ENCODE peak calls at places on chromosome 16, in five cellular contexts. T, B, I, K and O are unnamed samples.

GRCh38 chr16:89918453-89919347 is at the start of gene MC1R:
- DNase-seq in T (peak), K (peak), I (no peak), B (peak), O (no peak)

GRCh38 chr16:73172621-73173312 is 124.8 kb upstream of the ZFHX3 start:
- DNase-seq in T (no peak), K (peak), I (peak), B (no peak), O (no peak)

GRCh38 chr16:1895949-1896675 is 22.1 kb downstream of the HS3ST6 start:
- DNase-seq in K (no peak), T (no peak), B (no peak), I (no peak), O (no peak)

GRCh38 chr16:88632587-88632930 is 5.8 kb upstream of the IL17C start:
- DNase-seq in B (no peak), I (no peak), T (no peak), K (no peak), O (no peak)

GRCh38 chr16:69566437-69567030 is 768 bp downstream of the NFAT5 start:
- DNase-seq in I (peak), B (no peak), K (peak), T (peak), O (no peak)

GRCh38 chr16:12646490-12647274 is 157.0 kb downstream of the CPPED1 start:
- DNase-seq in K (peak), T (no peak), I (peak), B (no peak), O (no peak)

GRCh38 chr16:85312642-85313540 is 200.6 kb upstream of the CIBAR2 start:
- DNase-seq in I (no peak), T (peak), B (no peak), K (no peak), O (no peak)

GRCh38 chr16:47110939-47111338 is 32.8 kb downstream of the NETO2 start:
- DNase-seq in B (no peak), K (peak), T (peak), I (no peak), O (no peak)

GRCh38 chr16:11276143-11276879 is at the start of gene PRM2:
- DNase-seq in K (no peak), I (no peak), B (no peak), T (no peak), O (no peak)

GRCh38 chr16:47921535-47921934 is 234.3 kb downstream of the ABCC12 start:
- DNase-seq in I (no peak), B (no peak), K (no peak), T (no peak), O (no peak)

GRCh38 chr16:15976929-15977637 is 27.7 kb downstream of the ABCC1 start:
- DNase-seq in I (no peak), K (no peak), T (peak), B (no peak), O (no peak)

GRCh38 chr16:86044241-86044671 is 145.3 kb downstream of the IRF8 start:
- DNase-seq in I (no peak), K (peak), T (peak), B (peak), O (peak)

GRCh38 chr16:54281535-54282201 is 4.9 kb downstream of the IRX3 start:
- DNase-seq in K (no peak), B (no peak), I (no peak), T (no peak), O (no peak)

GRCh38 chr16:5252800-5253199 is 155.2 kb upstream of the EEF2KMT start:
- DNase-seq in T (no peak), B (no peak), K (no peak), I (no peak), O (no peak)

GRCh38 chr16:67283039-67283825 is 3.9 kb downstream of the PLEKHG4 start:
- DNase-seq in I (no peak), K (peak), B (no peak), T (peak), O (no peak)

GRCh38 chr16:87012954-87013938 is 303.9 kb downstream of the C16orf95 start:
- DNase-seq in K (no peak), T (no peak), B (no peak), I (no peak), O (no peak)

GRCh38 chr16:75529959-75530358 is 5.9 kb downstream of the CHST5 start:
- DNase-seq in K (no peak), B (no peak), T (no peak), I (no peak), O (no peak)

GRCh38 chr16:14549789-14550153 is 80.3 kb downstream of the PARN start:
- DNase-seq in T (no peak), B (no peak), K (no peak), I (no peak), O (no peak)

GRCh38 chr16:20865420-20866126 is 34.6 kb downstream of the DCUN1D3 start:
- DNase-seq in B (no peak), T (no peak), K (peak), I (no peak), O (no peak)

GRCh38 chr16:50598256-50598894 is 50.2 kb downstream of the NKD1 start:
- DNase-seq in B (no peak), T (no peak), K (no peak), I (no peak), O (no peak)

GRCh38 chr16:57589374-57589773 is 39.1 kb upstream of the ADGRG1 start:
- DNase-seq in I (no peak), B (no peak), K (no peak), T (no peak), O (no peak)

GRCh38 chr16:68370921-68371651 is 60.3 kb downstream of the PRMT7 start:
- DNase-seq in I (no peak), K (no peak), B (no peak), T (no peak), O (no peak)

GRCh38 chr16:17515421-17516210 is 44.9 kb upstream of the XYLT1 start:
- DNase-seq in B (no peak), I (no peak), T (peak), K (peak), O (no peak)

GRCh38 chr16:79932564-79932963 is 332.0 kb upstream of the MAF start:
- DNase-seq in I (no peak), K (no peak), B (no peak), T (no peak), O (no peak)

GRCh38 chr16:30609002-30609927 is 924 bp downstream of the ZNF689 start:
- DNase-seq in B (no peak), I (no peak), T (peak), K (peak), O (no peak)

GRCh38 chr16:87265261-87265660 is 51.9 kb downstream of the C16orf95 start:
- DNase-seq in K (no peak), I (no peak), B (no peak), T (no peak), O (no peak)

GRCh38 chr16:84461504-84462295 is 42.8 kb downstream of the MEAK7 start:
- DNase-seq in T (no peak), B (no peak), I (no peak), K (no peak), O (no peak)

GRCh38 chr16:84514874-84515835 is 10.7 kb upstream of the MEAK7 start:
- DNase-seq in T (no peak), B (peak), I (no peak), K (no peak), O (no peak)

GRCh38 chr16:83136924-83137323 is 510.2 kb downstream of the CDH13 start:
- DNase-seq in K (no peak), I (no peak), B (no peak), T (no peak), O (no peak)